ENCODE peak calls at places on chromosome 17, in eight cellular contexts. One of them, this sample, is unnamed.

GRCh38 chr17:39920218-39921210 is 2.1 kb upstream of the GSDMB start:
- DNase-seq in ascending aorta: peak; percentile 55
- DNase-seq in GM06990: peak; percentile 59
- DNase-seq in GM12878: no peak
- DNase-seq in psoas muscle: no peak
- DNase-seq in choroid plexus epithelial cell: no peak
- DNase-seq in astrocyte: no peak
- DNase-seq in prostate gland: no peak
- DNase-seq in this sample: no peak

GRCh38 chr17:79795795-79796569 is 895 bp downstream of the CBX8 start:
- DNase-seq in ascending aorta: no peak
- DNase-seq in GM06990: no peak
- DNase-seq in GM12878: no peak
- DNase-seq in psoas muscle: no peak
- DNase-seq in choroid plexus epithelial cell: no peak
- DNase-seq in astrocyte: no peak
- DNase-seq in prostate gland: no peak
- DNase-seq in this sample: no peak

GRCh38 chr17:76643553-76644148 is at the start of gene ST6GALNAC1:
- DNase-seq in ascending aorta: no peak
- DNase-seq in GM06990: no peak
- DNase-seq in GM12878: no peak
- DNase-seq in psoas muscle: no peak
- DNase-seq in choroid plexus epithelial cell: no peak
- DNase-seq in astrocyte: no peak
- DNase-seq in prostate gland: peak; percentile 72
- DNase-seq in this sample: peak; percentile 52

GRCh38 chr17:17783121-17783824 is 53.5 kb downstream of the SREBF1 start:
- DNase-seq in ascending aorta: no peak
- DNase-seq in GM06990: peak; percentile 82
- DNase-seq in GM12878: peak; percentile 33
- DNase-seq in psoas muscle: peak; percentile 85
- DNase-seq in choroid plexus epithelial cell: peak; percentile 36
- DNase-seq in astrocyte: peak; percentile 14
- DNase-seq in prostate gland: peak; percentile 71
- DNase-seq in this sample: peak; percentile 21

GRCh38 chr17:39196191-39196819 is 1.2 kb downstream of the CACNB1 start:
- DNase-seq in ascending aorta: no peak
- DNase-seq in GM06990: no peak
- DNase-seq in GM12878: no peak
- DNase-seq in psoas muscle: peak; percentile 88
- DNase-seq in choroid plexus epithelial cell: no peak
- DNase-seq in astrocyte: no peak
- DNase-seq in prostate gland: no peak
- DNase-seq in this sample: no peak

GRCh38 chr17:67575325-67575724 is 142.4 kb upstream of the NOL11 start:
- DNase-seq in ascending aorta: no peak
- DNase-seq in GM06990: peak; percentile 62
- DNase-seq in GM12878: peak; percentile 68
- DNase-seq in psoas muscle: no peak
- DNase-seq in choroid plexus epithelial cell: no peak
- DNase-seq in astrocyte: no peak
- DNase-seq in prostate gland: peak; percentile 20
- DNase-seq in this sample: no peak

GRCh38 chr17:43637563-43638323 is 24.0 kb downstream of the MEOX1 start:
- DNase-seq in ascending aorta: no peak
- DNase-seq in GM06990: no peak
- DNase-seq in GM12878: no peak
- DNase-seq in psoas muscle: no peak
- DNase-seq in choroid plexus epithelial cell: no peak
- DNase-seq in astrocyte: no peak
- DNase-seq in prostate gland: no peak
- DNase-seq in this sample: no peak

GRCh38 chr17:44375196-44376017 is 11.8 kb upstream of the FAM171A2 start:
- DNase-seq in ascending aorta: no peak
- DNase-seq in GM06990: no peak
- DNase-seq in GM12878: no peak
- DNase-seq in psoas muscle: no peak
- DNase-seq in choroid plexus epithelial cell: no peak
- DNase-seq in astrocyte: no peak
- DNase-seq in prostate gland: no peak
- DNase-seq in this sample: no peak

GRCh38 chr17:50363217-50364060 is 9.5 kb downstream of the MRPL27 start:
- DNase-seq in ascending aorta: no peak
- DNase-seq in GM06990: no peak
- DNase-seq in GM12878: no peak
- DNase-seq in psoas muscle: peak; percentile 42
- DNase-seq in choroid plexus epithelial cell: peak; percentile 81
- DNase-seq in astrocyte: peak; percentile 40
- DNase-seq in prostate gland: no peak
- DNase-seq in this sample: peak; percentile 55

DNA sequence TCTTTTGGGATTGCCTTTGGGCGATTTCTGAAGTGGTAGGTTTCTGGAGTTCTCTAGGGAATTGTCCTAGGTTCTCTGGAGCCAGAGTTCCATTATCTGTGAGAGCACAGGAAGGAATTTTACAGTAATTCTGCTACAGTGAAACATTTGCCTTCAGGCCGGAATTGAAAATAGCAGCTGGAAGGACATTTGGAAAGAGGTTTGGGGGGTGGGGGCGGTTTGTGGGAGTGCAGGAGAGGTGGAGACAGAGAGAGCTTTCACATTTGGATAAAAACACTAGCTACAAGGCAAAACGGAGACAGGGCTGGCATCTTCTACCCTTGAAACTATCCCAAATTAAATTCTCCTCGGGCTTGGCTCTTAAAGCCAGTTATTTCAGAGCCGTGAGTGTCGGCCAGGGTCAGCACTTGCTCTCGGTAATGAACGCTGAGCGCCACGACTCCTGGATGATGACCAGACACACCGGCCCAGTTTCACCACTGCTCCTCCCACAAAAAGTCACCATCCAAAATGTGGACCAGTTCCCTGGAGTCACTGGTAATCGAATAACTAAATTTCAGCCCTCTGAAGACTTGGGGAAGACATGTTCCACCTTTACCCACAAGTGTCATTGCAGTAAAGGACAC is 67.7 kb upstream of the TANC2 start:
- DNase-seq in ascending aorta: no peak
- DNase-seq in GM06990: no peak
- DNase-seq in GM12878: no peak
- DNase-seq in psoas muscle: no peak
- DNase-seq in choroid plexus epithelial cell: peak; percentile 40
- DNase-seq in astrocyte: no peak
- DNase-seq in prostate gland: no peak
- DNase-seq in this sample: peak; percentile 60
- TF ChIP-seq CTCF in ascending aorta: no peak
- TF ChIP-seq CTCF in GM06990: no peak
- TF ChIP-seq CTCF in GM12878: no peak
- TF ChIP-seq CTCF in psoas muscle: no peak
- TF ChIP-seq CTCF in choroid plexus epithelial cell: no peak
- TF ChIP-seq CTCF in astrocyte: no peak
- TF ChIP-seq CTCF in prostate gland: no peak
- TF ChIP-seq CTCF in this sample: no peak

GRCh38 chr17:32929588-32929987 is 1.6 kb downstream of the TMEM98 start:
- DNase-seq in ascending aorta: no peak
- DNase-seq in GM06990: no peak
- DNase-seq in GM12878: no peak
- DNase-seq in psoas muscle: no peak
- DNase-seq in choroid plexus epithelial cell: no peak
- DNase-seq in astrocyte: no peak
- DNase-seq in prostate gland: no peak
- DNase-seq in this sample: no peak

GRCh38 chr17:32930512-32930911 is 2.6 kb downstream of the TMEM98 start:
- DNase-seq in ascending aorta: no peak
- DNase-seq in GM06990: no peak
- DNase-seq in GM12878: no peak
- DNase-seq in psoas muscle: no peak
- DNase-seq in choroid plexus epithelial cell: no peak
- DNase-seq in astrocyte: no peak
- DNase-seq in prostate gland: no peak
- DNase-seq in this sample: no peak

GRCh38 chr17:32928527-32929287 is 754 bp downstream of the TMEM98 start:
- DNase-seq in ascending aorta: no peak
- DNase-seq in GM06990: no peak
- DNase-seq in GM12878: no peak
- DNase-seq in psoas muscle: no peak
- DNase-seq in choroid plexus epithelial cell: peak; percentile 39
- DNase-seq in astrocyte: no peak
- DNase-seq in prostate gland: no peak
- DNase-seq in this sample: peak; percentile 34

GRCh38 chr17:32927724-32928526 is at the start of gene TMEM98:
- DNase-seq in ascending aorta: no peak
- DNase-seq in GM06990: no peak
- DNase-seq in GM12878: no peak
- DNase-seq in psoas muscle: no peak
- DNase-seq in choroid plexus epithelial cell: no peak
- DNase-seq in astrocyte: no peak
- DNase-seq in prostate gland: no peak
- DNase-seq in this sample: peak; percentile 21

DNA sequence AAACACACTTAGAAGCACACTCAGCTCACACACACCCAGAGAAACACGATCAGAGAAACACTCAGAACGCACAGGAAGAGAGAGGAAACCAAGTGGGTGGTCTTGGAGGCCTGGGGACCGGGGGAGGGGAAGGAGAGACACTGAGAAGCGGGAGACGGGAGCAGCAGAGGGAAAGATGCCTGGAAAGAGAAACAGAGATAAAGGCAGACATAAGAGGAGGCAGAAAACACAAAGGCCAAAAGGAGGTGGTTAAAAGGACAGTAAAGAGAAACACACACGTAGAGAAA is 1.3 kb downstream of the TMEM98 start:
- DNase-seq in ascending aorta: no peak
- DNase-seq in GM06990: no peak
- DNase-seq in GM12878: no peak
- DNase-seq in psoas muscle: no peak
- DNase-seq in choroid plexus epithelial cell: no peak
- DNase-seq in astrocyte: no peak
- DNase-seq in prostate gland: no peak
- DNase-seq in this sample: peak; percentile 25
- H3K4me3 ChIP-seq in ascending aorta: peak overlapping the region; percentile 78
- H3K4me3 ChIP-seq in GM06990: no peak overlapping the region
- H3K4me3 ChIP-seq in GM12878: no peak overlapping the region
- H3K4me3 ChIP-seq in psoas muscle: peak overlapping the region; percentile 63
- H3K4me3 ChIP-seq in choroid plexus epithelial cell: peak overlapping the region; percentile 68
- H3K4me3 ChIP-seq in astrocyte: peak overlapping the region; percentile 89
- H3K4me3 ChIP-seq in prostate gland: peak overlapping the region; percentile 75
- H3K4me3 ChIP-seq in this sample: peak overlapping the region; percentile 63

GRCh38 chr17:73907601-73907910 is 263.3 kb upstream of the SDK2 start:
- DNase-seq in ascending aorta: no peak
- DNase-seq in GM06990: no peak
- DNase-seq in GM12878: no peak
- DNase-seq in psoas muscle: no peak
- DNase-seq in choroid plexus epithelial cell: no peak
- DNase-seq in astrocyte: no peak
- DNase-seq in prostate gland: no peak
- DNase-seq in this sample: no peak

GRCh38 chr17:73911726-73912359 is 267.6 kb upstream of the SDK2 start:
- DNase-seq in ascending aorta: no peak
- DNase-seq in GM06990: no peak
- DNase-seq in GM12878: no peak
- DNase-seq in psoas muscle: no peak
- DNase-seq in choroid plexus epithelial cell: no peak
- DNase-seq in astrocyte: no peak
- DNase-seq in prostate gland: no peak
- DNase-seq in this sample: no peak

GRCh38 chr17:73912360-73912746 is 268.1 kb upstream of the SDK2 start:
- DNase-seq in ascending aorta: no peak
- DNase-seq in GM06990: no peak
- DNase-seq in GM12878: no peak
- DNase-seq in psoas muscle: no peak
- DNase-seq in choroid plexus epithelial cell: no peak
- DNase-seq in astrocyte: no peak
- DNase-seq in prostate gland: no peak
- DNase-seq in this sample: no peak

GRCh38 chr17:73909156-73909555 is 264.9 kb upstream of the SDK2 start:
- DNase-seq in ascending aorta: no peak
- DNase-seq in GM06990: no peak
- DNase-seq in GM12878: no peak
- DNase-seq in psoas muscle: no peak
- DNase-seq in choroid plexus epithelial cell: no peak
- DNase-seq in astrocyte: no peak
- DNase-seq in prostate gland: no peak
- DNase-seq in this sample: no peak

DNA sequence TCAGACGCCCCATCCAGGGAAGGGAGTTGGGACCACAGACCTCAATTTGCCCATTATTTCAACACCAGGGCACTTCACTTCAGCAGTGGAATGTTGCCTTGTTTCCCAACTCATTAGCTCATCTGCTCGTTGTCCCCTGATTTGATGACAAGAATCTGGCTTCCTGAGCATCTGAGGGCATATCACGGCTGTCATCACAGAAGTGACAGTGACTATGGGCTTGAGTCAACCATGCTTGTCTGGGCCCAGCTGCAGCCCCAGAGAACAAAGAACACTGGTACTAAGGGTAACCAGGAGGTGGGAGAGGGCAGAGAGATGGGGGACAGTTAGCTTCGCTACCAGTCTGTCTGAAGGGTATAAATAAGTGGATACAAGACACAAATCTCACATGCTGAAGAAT is 266.0 kb upstream of the SDK2 start:
- DNase-seq in ascending aorta: no peak
- DNase-seq in GM06990: no peak
- DNase-seq in GM12878: no peak
- DNase-seq in psoas muscle: no peak
- DNase-seq in choroid plexus epithelial cell: no peak
- DNase-seq in astrocyte: no peak
- DNase-seq in prostate gland: no peak
- DNase-seq in this sample: no peak
- TF ChIP-seq CTCF in ascending aorta: no peak
- TF ChIP-seq CTCF in GM06990: no peak
- TF ChIP-seq CTCF in GM12878: no peak
- TF ChIP-seq CTCF in psoas muscle: no peak
- TF ChIP-seq CTCF in choroid plexus epithelial cell: no peak
- TF ChIP-seq CTCF in astrocyte: no peak
- TF ChIP-seq CTCF in prostate gland: no peak
- TF ChIP-seq CTCF in this sample: no peak

GRCh38 chr17:7295230-7296180 is 1.1 kb upstream of the YBX2 start:
- DNase-seq in ascending aorta: no peak
- DNase-seq in GM06990: no peak
- DNase-seq in GM12878: no peak
- DNase-seq in psoas muscle: no peak
- DNase-seq in choroid plexus epithelial cell: no peak
- DNase-seq in astrocyte: no peak
- DNase-seq in prostate gland: no peak
- DNase-seq in this sample: no peak
- H3K4me3 ChIP-seq in ascending aorta: peak overlapping the region; percentile 42
- H3K4me3 ChIP-seq in GM06990: no peak overlapping the region
- H3K4me3 ChIP-seq in GM12878: peak overlapping the region; percentile 11
- H3K4me3 ChIP-seq in psoas muscle: peak overlapping the region; percentile 58
- H3K4me3 ChIP-seq in choroid plexus epithelial cell: no peak overlapping the region
- H3K4me3 ChIP-seq in astrocyte: no peak overlapping the region
- H3K4me3 ChIP-seq in prostate gland: peak overlapping the region; percentile 3
- H3K4me3 ChIP-seq in this sample: no peak overlapping the region

This sample was measured in fibroblast of pulmonary artery.